ENCODE peak calls at places on chromosome 18, in six cellular contexts. I is psoas muscle, H is IMR-90, P is neural progenitor cell, S is foreskin keratinocyte, J is lung. L is an unnamed sample.

GRCh38 chr18:57433492-57434176 is 1.5 kb upstream of the ONECUT2 start:
- DNase-seq in H (no peak), I (no peak), S (no peak), P (no peak), J (no peak), L (no peak)

GRCh38 chr18:51275712-51276473 is 78.4 kb upstream of the MEX3C start:
- DNase-seq in J (no peak), H (peak), P (no peak), S (no peak), I (no peak), L (no peak)

GRCh38 chr18:79010802-79011201 is 31.2 kb downstream of the SALL3 start:
- DNase-seq in J (no peak), P (no peak), H (no peak), S (no peak), I (no peak), L (no peak)

GRCh38 chr18:44117821-44118220 is 562.9 kb upstream of the SETBP1 start:
- DNase-seq in S (no peak), J (no peak), I (no peak), H (no peak), P (no peak), L (no peak)

GRCh38 chr18:28802546-28802945 is 625.6 kb upstream of the CDH2 start:
- DNase-seq in J (no peak), S (no peak), I (no peak), H (peak), P (no peak), L (peak)

GRCh38 chr18:74066018-74066417 is 81.6 kb downstream of the FBXO15 start:
- DNase-seq in I (no peak), P (no peak), S (no peak), H (no peak), J (no peak), L (no peak)

GRCh38 chr18:5294113-5294617 is 1.4 kb downstream of the ZBTB14 start:
- DNase-seq in I (peak), S (no peak), J (no peak), H (peak), P (no peak), L (no peak)

GRCh38 chr18:69866250-69866649 is 81.4 kb downstream of the CD226 start:
- DNase-seq in S (no peak), J (no peak), H (no peak), P (no peak), I (no peak), L (no peak)

GRCh38 chr18:75210274-75211001 is at the start of gene TSHZ1:
- DNase-seq in I (no peak), J (peak), H (peak), P (peak), S (peak), L (peak)

GRCh38 chr18:49322770-49323490 is 137.5 kb downstream of the DYM start:
- DNase-seq in H (no peak), I (no peak), S (no peak), J (no peak), P (no peak), L (no peak)

GRCh38 chr18:70169747-70170146 is 35.7 kb downstream of the RTTN start:
- DNase-seq in P (no peak), J (no peak), H (no peak), I (no peak), S (no peak), L (no peak)

GRCh38 chr18:9025104-9025838 is 77.2 kb upstream of the NDUFV2 start:
- DNase-seq in P (no peak), J (no peak), H (peak), S (peak), I (no peak), L (peak)

GRCh38 chr18:76351961-76352581 is 143.0 kb downstream of the ZNF516 start:
- DNase-seq in S (no peak), H (peak), J (peak), I (peak), P (no peak), L (peak)

GRCh38 chr18:63963610-63964256 is 6.1 kb upstream of the SERPINB8 start:
- DNase-seq in S (no peak), J (peak), P (peak), H (peak), I (no peak), L (no peak)

GRCh38 chr18:28050561-28050960 is 126.4 kb downstream of the CDH2 start:
- DNase-seq in I (no peak), H (no peak), J (no peak), P (no peak), S (no peak), L (no peak)

DNA sequence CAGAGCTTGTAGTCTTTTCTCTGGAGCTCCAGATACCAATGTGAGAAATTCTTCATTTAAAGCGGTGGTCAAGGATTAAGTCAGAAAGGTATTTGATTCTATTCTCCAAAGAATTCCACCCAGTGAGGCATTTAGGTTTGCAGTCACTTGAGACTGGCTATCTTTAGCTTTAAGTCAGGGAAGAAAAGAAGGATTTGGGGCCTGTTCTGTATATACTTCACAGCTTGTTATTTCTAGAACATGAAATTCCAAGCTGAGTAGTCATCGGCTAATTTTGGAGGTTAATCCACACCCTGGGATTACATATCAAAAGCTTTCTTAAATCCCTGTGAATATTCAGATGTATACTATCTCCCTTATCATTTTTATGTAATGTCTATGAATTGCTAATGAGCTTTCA is 39.4 kb downstream of the MYOM1 start:
- DNase-seq in I (no peak), P (peak), H (peak), S (no peak), J (no peak), L (peak)
- H3K27ac ChIP-seq in I (peak), P (peak), H (no peak), S (no peak), J (no peak), L (no peak)

GRCh38 chr18:627211-627610 is 30.2 kb upstream of the TYMS start:
- DNase-seq in J (no peak), I (no peak), S (no peak), H (peak), P (no peak), L (no peak)

GRCh38 chr18:631560-631959 is 25.9 kb upstream of the TYMS start:
- DNase-seq in S (no peak), P (no peak), J (no peak), I (no peak), H (no peak), L (no peak)

GRCh38 chr18:623760-624620 is 27.2 kb downstream of the CLUL1 start:
- DNase-seq in H (peak), S (no peak), P (peak), I (peak), J (peak), L (peak)

GRCh38 chr18:634551-635045 is 22.9 kb upstream of the TYMS start:
- DNase-seq in I (no peak), H (no peak), S (peak), J (no peak), P (peak), L (no peak)

GRCh38 chr18:629303-630150 is 27.9 kb upstream of the TYMS start:
- DNase-seq in J (no peak), P (no peak), I (no peak), H (no peak), S (no peak), L (no peak)
- TF ChIP-seq CTCF in J (no peak), P (peak), I (no peak), H (no peak), S (peak), L (no peak)

DNA sequence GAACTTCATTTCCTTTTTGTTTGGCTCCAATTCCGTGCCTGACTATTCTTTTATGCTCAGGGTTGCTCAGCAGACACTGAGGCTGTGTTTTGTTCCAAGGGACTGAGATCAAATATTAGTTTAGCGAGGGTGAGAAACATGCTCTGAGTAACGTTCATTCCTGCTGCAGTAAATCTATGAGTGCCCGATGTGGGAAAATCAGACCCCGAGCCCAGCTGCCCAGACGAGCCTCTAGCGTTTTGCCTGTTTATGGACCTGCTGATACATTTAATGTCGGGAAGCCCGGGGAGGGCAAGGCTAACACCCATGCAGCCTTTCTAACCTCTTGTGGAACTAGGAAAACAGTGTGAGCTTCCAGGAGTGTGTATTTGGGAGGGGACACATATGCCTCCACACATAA is 119.2 kb downstream of the VAPA start:
- DNase-seq in I (no peak), H (no peak), S (no peak), P (no peak), J (no peak), L (no peak)
- H3K27ac ChIP-seq in I (no peak), H (no peak), S (no peak), P (no peak), J (peak), L (no peak)

GRCh38 chr18:41850781-41851180 is 104.3 kb upstream of the PIK3C3 start:
- DNase-seq in S (no peak), I (no peak), J (no peak), P (no peak), H (no peak), L (no peak)
- TF ChIP-seq CTCF in S (no peak), I (no peak), J (no peak), P (no peak), H (no peak), L (no peak)

DNA sequence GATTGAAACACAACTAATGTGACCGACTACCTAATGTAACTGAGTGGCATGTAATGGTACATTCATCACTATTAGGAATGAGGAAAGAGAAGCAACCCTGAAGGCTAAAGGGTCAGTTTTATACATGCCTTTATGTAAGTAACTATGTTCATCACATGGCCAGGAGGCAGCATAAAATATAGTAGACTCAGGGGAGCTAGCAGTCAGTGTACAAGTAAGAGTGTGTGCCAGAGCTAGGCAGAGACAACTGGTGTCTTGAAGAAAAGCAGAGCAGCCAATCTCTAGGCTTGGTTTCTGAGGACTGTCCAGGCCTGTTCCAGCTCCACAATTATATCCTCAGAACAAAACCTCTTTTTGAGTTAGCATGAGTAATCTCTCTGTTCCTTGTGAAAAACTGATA is 18.1 kb downstream of the SMAD2 start:
- DNase-seq in H (no peak), I (no peak), S (peak), J (no peak), P (no peak), L (no peak)
- H3K27ac ChIP-seq in H (no peak), I (peak), S (peak), J (no peak), P (no peak), L (no peak)

GRCh38 chr18:32470136-32470712 is 458 bp downstream of the GAREM1 start:
- DNase-seq in H (peak), I (peak), P (peak), J (peak), S (no peak), L (peak)

GRCh38 chr18:32469691-32470131 is 971 bp downstream of the GAREM1 start:
- DNase-seq in I (no peak), H (peak), J (no peak), P (peak), S (peak), L (peak)

GRCh38 chr18:32468147-32468845 is 2.4 kb downstream of the GAREM1 start:
- DNase-seq in S (no peak), H (no peak), J (no peak), I (no peak), P (no peak), L (no peak)

GRCh38 chr18:32470713-32471633 is at the start of gene GAREM1:
- DNase-seq in H (peak), J (peak), I (peak), S (peak), P (peak), L (peak)

DNA sequence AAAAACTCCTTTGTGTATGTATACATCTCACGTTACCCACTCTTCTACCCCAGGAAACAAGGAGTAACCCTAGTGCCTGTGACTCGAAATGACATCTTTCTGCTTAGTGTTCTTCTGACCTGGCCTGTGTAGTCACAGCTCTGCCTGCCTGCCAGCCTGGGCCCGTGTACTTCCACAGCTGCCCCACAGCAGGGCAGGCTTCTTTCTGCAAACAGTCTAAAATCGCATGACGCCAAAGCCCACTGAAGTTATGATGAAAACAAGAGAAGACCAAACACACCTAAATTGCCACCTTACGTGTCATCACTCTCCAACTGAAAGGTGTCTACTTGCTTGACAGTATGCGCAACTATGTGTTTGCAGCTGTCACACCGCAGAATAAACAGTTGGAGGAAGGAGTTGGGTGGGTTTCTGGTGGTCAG is 1.5 kb downstream of the GAREM1 start:
- DNase-seq in H (peak), I (peak), P (peak), J (peak), S (peak), L (no peak)
- TF ChIP-seq CTCF in H (no peak), I (peak), P (peak), J (no peak), S (peak), L (peak)

GRCh38 chr18:2980607-2980923 is 32.4 kb downstream of the LPIN2 start:
- DNase-seq in S (no peak), P (no peak), J (no peak), H (no peak), I (no peak), L (no peak)
- H3K27ac ChIP-seq in S (no peak), P (no peak), J (peak), H (peak), I (peak), L (peak)

GRCh38 chr18:36299010-36299409 is 1.5 kb downstream of the FHOD3 start:
- DNase-seq in S (no peak), P (no peak), H (no peak), I (no peak), J (no peak), L (no peak)

GRCh38 chr18:36296591-36297418 is 708 bp upstream of the FHOD3 start:
- DNase-seq in J (peak), P (peak), H (peak), I (peak), S (no peak), L (peak)

GRCh38 chr18:36295880-36296301 is 1.6 kb upstream of the FHOD3 start:
- DNase-seq in S (no peak), H (no peak), I (no peak), J (no peak), P (no peak), L (no peak)

GRCh38 chr18:36298113-36298701 is 694 bp downstream of the FHOD3 start:
- DNase-seq in J (no peak), P (peak), S (no peak), H (no peak), I (peak), L (no peak)

GRCh38 chr18:36297419-36298112 is at the start of gene FHOD3:
- DNase-seq in J (peak), H (peak), I (peak), P (peak), S (no peak), L (peak)
- TF ChIP-seq CTCF in J (no peak), H (no peak), I (no peak), P (no peak), S (no peak), L (no peak)

GRCh38 chr18:59140287-59140885 is 702 bp downstream of the SEC11C start:
- DNase-seq in H (peak), I (no peak), S (peak), J (no peak), P (peak), L (peak)
- H3K27ac ChIP-seq in H (no peak), I (peak), S (no peak), J (peak), P (no peak), L (no peak)